ENCODE peak calls at places on chromosomes 2 and 18, in seven cellular contexts. T is KBM-7, G is MCF 10A, D is GM13977, O is neural progenitor cell, C is AG08396, S is COR-L47. W is an unnamed sample.

GRCh38 chr18:44181951-44182350 is 498.7 kb upstream of the SETBP1 start:
- DNase-seq in D (no peak), T (no peak), S (no peak), O (no peak), C (no peak), G (peak; percentile 25), W (no peak)

GRCh38 chr18:43277164-43277600 is at the start of gene SYT4:
- DNase-seq in S (peak; percentile 92), C (peak; percentile 22), T (no peak), D (no peak), G (peak; percentile 56), O (peak; percentile 88), W (peak; percentile 77)

GRCh38 chr18:13612111-13612997 is 114.0 kb downstream of the FAM210A start:
- DNase-seq in C (no peak), G (no peak), O (no peak), T (peak; percentile 94), D (peak; percentile 70), S (no peak), W (no peak)

GRCh38 chr2:105640241-105640640 is 104.5 kb upstream of the NCK2 start:
- DNase-seq in D (no peak), S (no peak), C (no peak), G (no peak), T (no peak), O (no peak), W (no peak)

GRCh38 chr18:12703714-12704113 is 872 bp downstream of the PSMG2 start:
- DNase-seq in T (peak; percentile 38), C (peak; percentile 64), G (no peak), S (peak; percentile 18), O (peak; percentile 12), D (no peak), W (no peak)

GRCh38 chr2:172438741-172439508 is 11.5 kb downstream of the ITGA6 start:
- DNase-seq in T (no peak), D (no peak), C (peak; percentile 40), G (peak; percentile 69), S (no peak), O (no peak), W (no peak)

GRCh38 chr2:25587361-25587760 is 86.0 kb downstream of the DTNB start:
- DNase-seq in T (no peak), C (peak; percentile 40), D (peak; percentile 31), S (no peak), O (no peak), G (peak; percentile 37), W (no peak)

GRCh38 chr2:144412727-144413126 is 107.2 kb downstream of the ZEB2 start:
- DNase-seq in S (no peak), G (peak; percentile 22), T (no peak), C (no peak), D (no peak), O (no peak), W (no peak)

GRCh38 chr2:160224060-160224459 is 24.0 kb upstream of the ITGB6 start:
- DNase-seq in D (peak; percentile 80), G (peak; percentile 97), S (no peak), O (no peak), C (peak; percentile 72), T (no peak), W (no peak)

GRCh38 chr2:150234787-150235512 is 252.5 kb downstream of the RND3 start:
- DNase-seq in D (no peak), S (no peak), G (peak; percentile 29), O (no peak), T (no peak), C (peak; percentile 79), W (no peak)

GRCh38 chr2:235588750-235589149 is 94.9 kb downstream of the AGAP1 start:
- DNase-seq in S (no peak), O (no peak), T (no peak), G (no peak), C (no peak), D (no peak), W (no peak)

GRCh38 chr2:215454519-215454918 is 18.7 kb upstream of the FN1 start:
- DNase-seq in O (peak; percentile 31), D (peak; percentile 41), T (peak; percentile 48), S (peak; percentile 5), C (no peak), G (peak; percentile 52), W (no peak)

GRCh38 chr18:25826377-25826776 is 264.0 kb downstream of the SS18 start:
- DNase-seq in D (no peak), C (no peak), O (no peak), T (no peak), S (no peak), G (no peak), W (no peak)

W was measured in nephron progenitor cell.